ENCODE peak calls at places on chromosomes 4 and X, in ten cellular contexts. W is CD8-positive, alpha-beta T cell; C is stomach; T is CD4-positive, alpha-beta T cell; Y is spleen; G is heart left ventricle; L is substantia nigra; M is upper lobe of right lung; A is A673; Q is fibroblast of lung. X is an unnamed sample.

GRCh38 chr4:181176306-181176705 is 1066.9 kb upstream of the TENM3 start:
- DNase-seq in C (no peak), L (no peak), W (no peak), A (no peak), T (no peak), G (no peak), Y (no peak), Q (no peak), M (no peak), X (no peak)

GRCh38 chr4:189088783-189089182 is 851.9 kb upstream of the FRG1 start:
- DNase-seq in M (no peak), Q (peak), L (no peak), A (no peak), T (no peak), Y (no peak), C (no peak), W (no peak), G (no peak), X (no peak)

GRCh38 chrX:124346064-124346876 is at the start of gene SH2D1A:
- DNase-seq in Y (peak), G (no peak), T (no peak), L (no peak), C (no peak), M (no peak), A (no peak), Q (no peak), W (peak), X (no peak)

GRCh38 chrX:3046253-3046909 is 5.1 kb downstream of the ARSF start:
- DNase-seq in Q (no peak), T (no peak), L (no peak), W (no peak), M (no peak), A (no peak), G (no peak), C (no peak), Y (no peak), X (no peak)

GRCh38 chr4:15361529-15361928 is 66.3 kb upstream of the C1QTNF7 start:
- DNase-seq in A (no peak), G (no peak), Y (no peak), C (no peak), M (no peak), T (no peak), L (no peak), W (no peak), Q (no peak), X (no peak)

GRCh38 chr4:126223784-126224407 is 909.1 kb downstream of the FAT4 start:
- DNase-seq in W (no peak), L (no peak), G (no peak), T (no peak), A (peak), M (no peak), C (no peak), Q (peak), Y (no peak), X (no peak)

GRCh38 chr4:40480291-40480690 is 145.2 kb downstream of the CHRNA9 start:
- DNase-seq in C (no peak), T (no peak), M (no peak), A (no peak), G (no peak), Q (no peak), Y (no peak), L (no peak), W (no peak), X (no peak)

GRCh38 chrX:94455782-94456181 is 781.8 kb downstream of the FAM133A start:
- DNase-seq in A (no peak), W (no peak), T (no peak), L (no peak), C (no peak), G (no peak), Q (no peak), M (no peak), Y (no peak), X (no peak)

GRCh38 chr4:102344520-102344954 is 745 bp downstream of the SLC39A8 start:
- DNase-seq in Q (peak), A (peak), W (peak), M (peak), L (peak), T (peak), G (peak), C (peak), Y (peak), X (no peak)

GRCh38 chrX:33204889-33205288 is 6.5 kb downstream of the DMD start:
- DNase-seq in Q (peak), G (no peak), C (no peak), A (no peak), L (no peak), T (no peak), M (no peak), Y (no peak), W (no peak), X (peak)

GRCh38 chrX:123153846-123154335 is 30.2 kb upstream of the GRIA3 start:
- DNase-seq in G (no peak), Q (no peak), L (no peak), W (no peak), M (no peak), T (no peak), A (no peak), Y (no peak), C (no peak), X (no peak)

GRCh38 chr4:184286346-184286745 is 68.7 kb upstream of the ENPP6 start:
- DNase-seq in G (no peak), M (no peak), T (no peak), L (no peak), W (no peak), Y (no peak), Q (no peak), C (no peak), A (no peak), X (no peak)
- H3K27ac ChIP-seq in G (no peak), M (no peak), T (no peak), L (peak), W (no peak), Y (no peak), Q (no peak), C (no peak), A (no peak), X (no peak)

DNA sequence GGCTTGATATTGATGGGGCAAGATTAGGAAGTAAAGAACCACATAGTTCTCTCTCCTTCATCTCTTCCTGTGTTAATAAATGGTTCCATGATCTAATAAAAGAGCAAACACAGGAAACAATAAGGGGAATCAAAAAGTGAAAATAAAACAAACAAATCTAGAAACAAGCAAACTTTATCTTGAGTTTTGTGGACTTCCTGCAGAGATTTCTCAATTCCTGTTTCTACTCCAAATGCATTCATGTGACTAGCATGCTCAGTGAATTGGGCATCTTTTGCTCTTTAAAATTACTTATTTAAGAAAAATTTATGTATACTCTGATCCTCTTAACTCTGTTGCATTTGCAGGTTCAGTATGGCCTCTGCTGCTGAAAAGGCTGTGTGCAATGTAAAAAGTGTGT is 682.0 kb downstream of the KCTD8 start:
- DNase-seq in G (no peak), L (no peak), A (no peak), T (no peak), C (no peak), W (no peak), Y (no peak), Q (no peak), M (no peak), X (no peak)
- H3K27ac ChIP-seq in G (no peak), L (no peak), A (no peak), T (no peak), C (no peak), W (no peak), Y (no peak), Q (no peak), M (no peak), X (no peak)

GRCh38 chr4:25710637-25711036 is 55.0 kb downstream of the SLC34A2 start:
- DNase-seq in C (no peak), Y (no peak), Q (no peak), L (no peak), W (no peak), G (no peak), M (no peak), A (no peak), T (no peak), X (no peak)

GRCh38 chr4:25712611-25713010 is 57.0 kb downstream of the SLC34A2 start:
- DNase-seq in C (no peak), Y (no peak), A (no peak), G (no peak), L (no peak), T (no peak), W (no peak), Q (no peak), M (no peak), X (no peak)

DNA sequence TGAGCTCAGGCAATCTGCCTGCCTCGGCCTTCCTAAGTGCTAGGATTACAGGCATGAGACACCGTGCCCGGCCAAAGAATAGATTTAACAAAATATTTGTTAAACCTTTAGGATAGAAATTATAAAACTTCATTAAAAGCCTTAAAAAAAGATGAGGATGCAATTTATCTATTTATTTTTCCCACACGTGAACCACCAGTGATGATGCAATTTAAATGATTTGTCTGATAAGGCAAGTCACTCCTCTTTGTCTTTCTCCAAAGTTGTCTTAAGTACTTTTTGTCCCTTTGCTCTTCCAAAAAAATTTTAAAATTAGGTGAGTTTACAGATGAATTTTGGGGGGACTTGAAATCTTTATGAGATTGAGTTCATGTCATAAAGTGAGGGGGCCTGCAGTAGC is 58.2 kb downstream of the SLC34A2 start:
- DNase-seq in T (no peak), Q (no peak), W (no peak), M (no peak), A (no peak), C (no peak), G (no peak), Y (no peak), L (no peak), X (no peak)
- H3K27ac ChIP-seq in T (no peak), Q (no peak), W (no peak), M (no peak), A (no peak), C (no peak), G (no peak), Y (no peak), L (no peak), X (no peak)

DNA sequence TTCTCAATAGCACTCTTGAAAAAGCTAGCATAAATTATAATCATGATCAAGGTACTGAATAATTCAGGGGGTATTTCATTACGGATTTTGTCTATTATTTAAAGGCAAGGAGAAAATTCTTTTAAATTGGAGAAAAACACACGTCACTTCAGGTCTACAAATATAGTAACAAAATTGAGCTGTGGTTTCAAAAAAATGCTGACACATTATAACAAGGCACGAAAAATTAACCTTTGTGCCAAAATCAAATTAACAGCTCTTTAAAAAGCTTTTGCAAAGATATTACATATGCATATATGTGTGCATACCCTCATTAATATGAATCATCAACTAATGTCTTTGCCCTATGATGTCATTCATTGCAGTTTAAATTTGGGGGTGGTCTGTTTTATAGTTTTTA is 44.3 kb downstream of the UNC5C start:
- DNase-seq in T (no peak), M (no peak), L (no peak), Q (no peak), C (no peak), W (no peak), A (no peak), Y (no peak), G (no peak), X (no peak)
- H3K27ac ChIP-seq in T (no peak), M (no peak), L (no peak), Q (no peak), C (no peak), W (no peak), A (no peak), Y (no peak), G (no peak), X (no peak)

GRCh38 chr4:6770581-6771228 is 11.8 kb upstream of the KIAA0232 start:
- DNase-seq in W (no peak), C (no peak), L (no peak), Q (no peak), G (no peak), Y (peak), T (no peak), M (no peak), A (no peak), X (no peak)
- H3K27ac ChIP-seq in W (no peak), C (no peak), L (no peak), Q (no peak), G (peak), Y (no peak), T (no peak), M (no peak), A (no peak), X (no peak)

GRCh38 chr4:22515888-22516541 is at the start of gene ADGRA3:
- DNase-seq in C (peak), L (peak), W (no peak), A (peak), T (peak), Y (peak), G (peak), M (peak), Q (peak), X (peak)
- H3K27ac ChIP-seq in C (peak), L (peak), W (no peak), A (peak), T (no peak), Y (peak), G (peak), M (peak), Q (peak), X (peak)

GRCh38 chr4:184331155-184331995 is 113.7 kb upstream of the ENPP6 start:
- DNase-seq in Q (peak), L (no peak), C (peak), W (no peak), T (no peak), Y (no peak), M (no peak), A (no peak), G (no peak), X (no peak)
- H3K27ac ChIP-seq in Q (no peak), L (peak), C (peak), W (no peak), T (no peak), Y (peak), M (peak), A (peak), G (peak), X (no peak)

GRCh38 chrX:150813922-150814321 is 84.5 kb downstream of the CD99L2 start:
- DNase-seq in G (no peak), Y (no peak), M (no peak), T (no peak), A (no peak), L (no peak), W (no peak), C (no peak), Q (no peak), X (no peak)
- H3K27ac ChIP-seq in G (no peak), Y (peak), M (no peak), T (no peak), A (no peak), L (no peak), W (no peak), C (no peak), Q (no peak), X (no peak)